ENCODE peak calls at places on chromosome 14, in five cellular contexts. V is uterus, D is mammary epithelial cell, N is esophagus squamous epithelium, K is suprapubic skin. Q is an unnamed sample. For H3K36me3, the result is how much of the 10 kb centered on the place peaks cover.

GRCh38 chr14:50001999-50002925 is 109.4 kb downstream of the ARF6 start:
- DNase-seq in V (no peak), K (no peak), D (peak), N (no peak), Q (peak)

GRCh38 chr14:22699801-22700564 is 55.8 kb upstream of the OR6J1 start:
- DNase-seq in D (peak), V (no peak), N (no peak), K (no peak), Q (no peak)

GRCh38 chr14:80602931-80603330 is 338.6 kb downstream of the CEP128 start:
- DNase-seq in N (no peak), D (no peak), K (no peak), V (no peak), Q (no peak)

GRCh38 chr14:77988966-77989365 is 181.2 kb upstream of the NRXN3 start:
- DNase-seq in V (no peak), N (no peak), K (no peak), D (peak), Q (peak)

GRCh38 chr14:62528296-62528695 is 517.0 kb downstream of the KCNH5 start:
- DNase-seq in V (no peak), K (no peak), D (peak), N (no peak), Q (peak)

GRCh38 chr14:49306152-49306751 is 279.9 kb downstream of the RPS29 start:
- DNase-seq in N (no peak), D (peak), V (no peak), K (no peak), Q (peak)

GRCh38 chr14:74521756-74522155 is 28.2 kb downstream of the ISCA2 start:
- DNase-seq in N (no peak), V (no peak), K (no peak), D (no peak), Q (no peak)

GRCh38 chr14:78286210-78286609 is 116.0 kb downstream of the NRXN3 start:
- DNase-seq in D (no peak), K (no peak), V (no peak), N (no peak), Q (no peak)

GRCh38 chr14:50963919-50964318 is 19.6 kb upstream of the PYGL start:
- DNase-seq in D (no peak), K (no peak), N (no peak), V (no peak), Q (no peak)

GRCh38 chr14:55245657-55246268 is 25.5 kb upstream of the FBXO34 start:
- DNase-seq in N (no peak), D (peak), V (no peak), K (no peak), Q (peak)

GRCh38 chr14:47899685-47900084 is 224.3 kb upstream of the MDGA2 start:
- DNase-seq in D (no peak), N (no peak), K (no peak), V (no peak), Q (no peak)

GRCh38 chr14:93868165-93868564 is 59.0 kb upstream of the FAM181A start:
- DNase-seq in K (no peak), D (no peak), V (no peak), N (no peak), Q (no peak)
- H3K36me3 ChIP-seq in K (under half), D (under half), V (under half), N (under half), Q (under half)

DNA sequence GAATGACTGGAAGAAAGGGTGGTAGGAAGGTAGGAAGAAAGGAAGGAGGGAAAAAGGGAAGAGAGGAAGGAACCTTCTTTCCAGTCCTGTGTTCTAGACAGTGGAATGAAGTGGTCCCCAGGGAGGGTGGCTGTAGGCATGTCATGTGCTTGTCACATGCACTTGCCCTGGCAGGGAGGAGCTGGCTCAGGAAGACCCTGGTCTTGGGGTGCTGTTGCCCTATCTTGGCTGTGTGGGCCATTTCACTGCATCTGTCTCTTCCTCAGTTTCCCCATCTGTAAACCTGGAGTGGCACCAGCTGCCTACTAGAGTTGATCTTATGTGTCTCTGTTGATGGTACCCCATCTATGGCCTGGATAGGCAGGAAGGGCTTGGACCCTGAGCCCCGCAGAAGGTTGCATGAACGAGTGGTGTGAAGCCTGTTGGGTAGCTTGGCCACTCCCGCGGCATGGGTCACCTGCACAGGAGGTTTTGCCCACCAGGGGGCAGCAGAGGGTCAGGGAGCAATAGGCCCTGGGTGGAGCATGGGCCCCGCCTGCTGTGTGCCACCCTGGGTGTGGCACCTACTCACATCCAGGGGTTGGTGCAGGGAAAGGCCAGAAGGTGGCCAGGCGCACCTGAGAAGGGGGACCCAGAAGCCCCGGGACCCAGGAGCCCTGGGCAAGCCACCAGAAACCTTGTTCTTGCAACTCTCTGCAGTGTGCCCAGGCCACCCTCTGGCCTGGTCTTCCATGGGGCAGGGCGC is 25.1 kb downstream of the MEG3 start:
- DNase-seq in D (peak), N (no peak), K (no peak), V (peak), Q (peak)
- TF ChIP-seq CTCF in D (peak), N (peak), K (peak), V (peak), Q (peak)

DNA sequence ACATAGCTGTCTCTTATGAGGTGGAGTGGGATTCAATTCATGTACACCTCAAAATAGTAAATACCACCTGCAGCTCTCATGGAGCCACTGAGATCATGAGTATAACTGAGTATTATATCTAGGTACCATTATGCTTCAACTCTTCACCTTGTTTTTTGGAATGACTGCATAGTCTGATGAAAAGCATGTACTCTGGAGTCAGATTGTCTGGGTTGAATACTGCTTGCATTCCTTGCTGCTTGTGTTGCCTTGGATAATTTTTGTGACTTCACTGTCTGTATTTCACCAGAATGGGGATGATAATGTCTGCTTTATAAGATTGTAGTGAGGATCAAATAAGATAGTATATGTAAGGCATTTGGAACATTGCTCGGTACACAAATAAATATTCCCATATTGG is 54.2 kb downstream of the SUSD6 start:
- DNase-seq in V (no peak), D (no peak), N (no peak), K (no peak), Q (no peak)
- H3K4me3 ChIP-seq in V (no peak), D (no peak), N (no peak), K (no peak), Q (no peak)

GRCh38 chr14:64417771-64418125 is 29.6 kb downstream of the MTHFD1 start:
- DNase-seq in V (no peak), N (no peak), D (no peak), K (no peak), Q (no peak)
- H3K36me3 ChIP-seq in V (under half), N (under half), D (under half), K (half or more), Q (under half)

DNA sequence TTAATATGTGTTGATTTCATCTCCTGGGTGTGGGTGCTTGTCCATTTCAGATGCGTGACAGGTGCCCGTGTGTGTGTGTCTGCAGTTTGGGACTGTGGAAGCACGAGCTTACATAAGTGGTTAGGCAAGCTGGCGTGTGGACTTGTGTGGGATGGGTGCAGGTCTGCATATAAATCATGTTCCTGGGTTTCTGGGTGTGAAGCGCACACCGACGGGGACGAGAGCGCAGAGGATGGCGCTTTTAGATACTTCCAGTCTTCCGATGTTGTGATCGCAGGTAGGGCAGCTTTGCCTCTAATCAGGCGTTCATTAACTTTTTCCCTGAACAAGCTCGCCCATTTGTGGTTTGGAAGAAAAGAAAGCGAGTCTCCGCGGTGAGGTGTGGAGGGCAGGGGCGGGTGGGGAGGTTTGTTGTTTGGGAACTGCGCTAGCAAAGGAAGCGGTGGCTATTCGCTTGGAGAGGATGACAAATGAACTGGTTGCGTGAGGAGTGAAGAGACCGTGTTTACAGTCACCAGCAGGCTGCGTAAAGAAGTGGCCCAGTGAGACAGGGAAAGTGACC is 878 bp downstream of the RGS6 start:
- DNase-seq in V (no peak), N (no peak), K (no peak), D (peak), Q (peak)
- TF ChIP-seq CTCF in V (no peak), N (no peak), K (no peak), D (no peak), Q (no peak)

Q was measured in bronchial epithelial cell.